ENCODE peak calls at places on chromosomes 11 and 22, in nine cellular contexts. R, O, J, X, C, H, V, F and Z are unnamed samples.

GRCh38 chr11:75814369-75814685 is 683 bp upstream of the UVRAG start:
- DNase-seq in C (no peak), X (no peak), R (no peak), H (no peak), F (no peak), V (no peak), J (no peak), O (no peak), Z (peak)

GRCh38 chr11:380095-380480 is 10.8 kb downstream of the B4GALNT4 start:
- DNase-seq in F (no peak), X (no peak), O (no peak), J (no peak), C (no peak), H (no peak), V (no peak), R (no peak), Z (no peak)

GRCh38 chr11:20035701-20036601 is 124.3 kb downstream of the DBX1 start:
- DNase-seq in H (no peak), X (no peak), J (peak), R (no peak), C (no peak), F (peak), O (no peak), V (no peak), Z (no peak)

GRCh38 chr11:78539566-78539965 is 35.1 kb downstream of the NARS2 start:
- DNase-seq in O (no peak), X (no peak), F (no peak), H (no peak), R (no peak), J (no peak), V (no peak), C (no peak), Z (no peak)

GRCh38 chr11:95284057-95285052 is 53.4 kb upstream of the SESN3 start:
- DNase-seq in J (no peak), R (no peak), X (no peak), O (no peak), F (no peak), H (no peak), C (no peak), V (no peak), Z (no peak)

GRCh38 chr11:44978961-44979331 is 28.3 kb upstream of the TP53I11 start:
- DNase-seq in J (no peak), H (peak), O (peak), F (no peak), R (peak), X (no peak), V (no peak), C (no peak), Z (no peak)

GRCh38 chr11:126194121-126194543 is 17.3 kb downstream of the RPUSD4 start:
- DNase-seq in F (peak), R (peak), O (no peak), X (no peak), V (no peak), H (peak), J (peak), C (no peak), Z (no peak)

GRCh38 chr11:111911563-111912401 is at the start of gene CRYAB:
- DNase-seq in C (peak), V (peak), R (peak), F (peak), O (peak), J (peak), H (peak), X (peak), Z (no peak)

GRCh38 chr11:2449548-2450320 is 4.9 kb downstream of the KCNQ1 start:
- DNase-seq in O (peak), V (no peak), C (no peak), H (no peak), J (no peak), F (no peak), R (no peak), X (no peak), Z (no peak)

GRCh38 chr11:120316880-120317688 is 8.0 kb upstream of the TLCD5 start:
- DNase-seq in V (peak), R (peak), X (peak), J (peak), C (peak), F (peak), O (peak), H (peak), Z (no peak)

GRCh38 chr22:46997311-46997970 is 235.0 kb downstream of the TBC1D22A start:
- DNase-seq in C (no peak), V (no peak), X (no peak), F (no peak), R (no peak), H (no peak), J (no peak), O (no peak), Z (no peak)

GRCh38 chr11:94129505-94130335 is 1.1 kb downstream of the PANX1 start:
- DNase-seq in X (no peak), H (no peak), O (peak), F (peak), J (peak), C (no peak), V (no peak), R (no peak), Z (no peak)

GRCh38 chr11:67504950-67505561 is at the start of gene PITPNM1:
- DNase-seq in H (peak), X (peak), F (peak), V (peak), C (peak), R (peak), J (no peak), O (peak), Z (no peak)

GRCh38 chr22:39090426-39091064 is 6.5 kb upstream of the APOBEC3H start:
- DNase-seq in C (no peak), O (no peak), R (peak), F (no peak), H (peak), V (peak), X (peak), J (no peak), Z (no peak)

GRCh38 chr11:68032003-68032402 is 1.5 kb downstream of the NDUFS8 start:
- DNase-seq in J (no peak), F (no peak), V (no peak), H (no peak), X (no peak), R (no peak), O (no peak), C (no peak), Z (no peak)

GRCh38 chr22:41237707-41238569 is 2.8 kb downstream of the CHADL start:
- DNase-seq in R (peak), O (peak), C (no peak), V (peak), F (peak), H (peak), J (no peak), X (peak), Z (no peak)
- TF ChIP-seq POLR2A in R (peak), O (no peak), C (no peak), V (no peak), F (no peak), H (no peak), J (no peak), X (no peak), Z (peak)

GRCh38 chr22:30424471-30425326 is 869 bp upstream of the MTFP1 start:
- DNase-seq in C (no peak), X (no peak), V (no peak), H (no peak), F (peak), J (no peak), O (no peak), R (no peak), Z (no peak)
- H3K4me3 ChIP-seq in C (peak), X (peak), V (peak), H (peak), F (peak), J (peak), O (peak), R (no peak), Z (peak)

GRCh38 chr11:77411717-77412441 is 62.0 kb downstream of the PAK1 start:
- DNase-seq in F (peak), H (peak), O (peak), V (peak), R (peak), C (peak), J (peak), X (peak), Z (peak)
- TF ChIP-seq POLR2A in F (no peak), H (peak), O (peak), V (peak), R (peak), C (no peak), J (no peak), X (peak), Z (no peak)

GRCh38 chr22:50289942-50290630 is 17.4 kb downstream of the PLXNB2 start:
- DNase-seq in C (no peak), O (no peak), H (no peak), J (no peak), F (no peak), V (no peak), X (no peak), R (no peak), Z (no peak)

GRCh38 chr22:50294319-50294656 is 13.2 kb downstream of the PLXNB2 start:
- DNase-seq in H (no peak), V (no peak), C (no peak), F (no peak), X (no peak), O (no peak), R (no peak), J (no peak), Z (no peak)

GRCh38 chr22:50293441-50294318 is 13.8 kb downstream of the PLXNB2 start:
- DNase-seq in X (no peak), R (peak), C (no peak), F (no peak), O (peak), J (no peak), V (peak), H (peak), Z (no peak)

GRCh38 chr22:50289151-50289941 is 18.1 kb downstream of the PLXNB2 start:
- DNase-seq in R (no peak), X (no peak), J (no peak), F (no peak), H (no peak), C (no peak), V (no peak), O (no peak), Z (no peak)

GRCh38 chr22:50292643-50293440 is 14.6 kb downstream of the PLXNB2 start:
- DNase-seq in O (no peak), H (no peak), F (no peak), C (no peak), V (no peak), X (no peak), R (no peak), J (no peak), Z (no peak)
- H3K4me3 ChIP-seq in O (peak), H (peak), F (peak), C (peak), V (peak), X (peak), R (no peak), J (peak), Z (peak)

DNA sequence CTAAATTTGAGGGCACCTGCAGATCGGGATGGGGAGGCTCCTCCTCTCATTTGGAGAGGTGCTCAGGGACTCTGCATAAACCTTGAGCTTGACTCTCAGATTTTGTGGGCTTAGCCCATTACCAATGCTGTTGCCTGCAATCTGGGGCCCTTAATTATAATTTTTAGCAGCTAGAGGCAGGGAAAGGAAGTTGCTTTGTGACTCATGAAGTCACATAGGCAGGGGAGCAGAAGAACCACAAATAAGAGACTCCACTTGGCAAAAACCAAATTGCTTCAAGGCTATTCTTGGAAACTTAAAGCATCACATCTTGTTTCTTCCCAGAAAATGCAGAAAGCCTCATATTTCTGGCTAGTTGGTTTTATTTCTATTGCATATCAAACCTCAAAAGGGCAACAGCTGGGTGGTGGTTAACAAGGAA is 46.9 kb downstream of the MICAL2 start:
- DNase-seq in R (no peak), X (no peak), V (no peak), J (peak), O (no peak), H (no peak), C (no peak), F (no peak), Z (no peak)
- TF ChIP-seq POLR2A in R (no peak), X (no peak), V (no peak), J (no peak), O (no peak), H (no peak), C (no peak), F (no peak), Z (no peak)